ENCODE peak calls at places on chromosome 11, in six cellular contexts. One of them, this sample, is unnamed.

GRCh38 chr11:2885017-2885675 is 429 bp downstream of the CDKN1C start:
- DNase-seq in stimulated activated CD8-positive, alpha-beta memory T cell treated with anti-CD3 and anti-CD28 coated beads, Interleukin-15, amount 100 ng/mL, for 4 hours: no peak
- DNase-seq in HEK293T: peak
- DNase-seq in epithelial cell of proximal tubule: no peak
- DNase-seq in small intestine: peak
- DNase-seq in NCI-H510A treated with DMSO at 0.1 percent for 48 hours: no peak
- DNase-seq in this sample: peak

GRCh38 chr11:119758291-119758690 is 29.3 kb upstream of the NECTIN1 start:
- DNase-seq in stimulated activated CD8-positive, alpha-beta memory T cell treated with anti-CD3 and anti-CD28 coated beads, Interleukin-15, amount 100 ng/mL, for 4 hours: no peak
- DNase-seq in HEK293T: no peak
- DNase-seq in epithelial cell of proximal tubule: no peak
- DNase-seq in small intestine: no peak
- DNase-seq in NCI-H510A treated with DMSO at 0.1 percent for 48 hours: no peak
- DNase-seq in this sample: no peak

GRCh38 chr11:6693342-6694228 is 10.4 kb upstream of the MRPL17 start:
- DNase-seq in stimulated activated CD8-positive, alpha-beta memory T cell treated with anti-CD3 and anti-CD28 coated beads, Interleukin-15, amount 100 ng/mL, for 4 hours: no peak
- DNase-seq in HEK293T: no peak
- DNase-seq in epithelial cell of proximal tubule: peak
- DNase-seq in small intestine: no peak
- DNase-seq in NCI-H510A treated with DMSO at 0.1 percent for 48 hours: no peak
- DNase-seq in this sample: peak

GRCh38 chr11:128235958-128236357 is 351.4 kb downstream of the ETS1 start:
- DNase-seq in stimulated activated CD8-positive, alpha-beta memory T cell treated with anti-CD3 and anti-CD28 coated beads, Interleukin-15, amount 100 ng/mL, for 4 hours: no peak
- DNase-seq in HEK293T: no peak
- DNase-seq in epithelial cell of proximal tubule: no peak
- DNase-seq in small intestine: no peak
- DNase-seq in NCI-H510A treated with DMSO at 0.1 percent for 48 hours: peak
- DNase-seq in this sample: no peak

GRCh38 chr11:44319552-44320288 is 9.8 kb upstream of the ALX4 start:
- DNase-seq in stimulated activated CD8-positive, alpha-beta memory T cell treated with anti-CD3 and anti-CD28 coated beads, Interleukin-15, amount 100 ng/mL, for 4 hours: no peak
- DNase-seq in HEK293T: no peak
- DNase-seq in epithelial cell of proximal tubule: no peak
- DNase-seq in small intestine: no peak
- DNase-seq in NCI-H510A treated with DMSO at 0.1 percent for 48 hours: no peak
- DNase-seq in this sample: no peak

GRCh38 chr11:64876835-64877341 is 1.5 kb downstream of the EHD1 start:
- DNase-seq in stimulated activated CD8-positive, alpha-beta memory T cell treated with anti-CD3 and anti-CD28 coated beads, Interleukin-15, amount 100 ng/mL, for 4 hours: no peak
- DNase-seq in HEK293T: no peak
- DNase-seq in epithelial cell of proximal tubule: no peak
- DNase-seq in small intestine: peak
- DNase-seq in NCI-H510A treated with DMSO at 0.1 percent for 48 hours: no peak
- DNase-seq in this sample: peak

GRCh38 chr11:83292709-83293435 is 6.7 kb upstream of the CCDC90B start:
- DNase-seq in stimulated activated CD8-positive, alpha-beta memory T cell treated with anti-CD3 and anti-CD28 coated beads, Interleukin-15, amount 100 ng/mL, for 4 hours: no peak
- DNase-seq in HEK293T: peak
- DNase-seq in epithelial cell of proximal tubule: peak
- DNase-seq in small intestine: peak
- DNase-seq in NCI-H510A treated with DMSO at 0.1 percent for 48 hours: peak
- DNase-seq in this sample: peak

GRCh38 chr11:14358729-14359439 is at the start of gene RRAS2:
- DNase-seq in stimulated activated CD8-positive, alpha-beta memory T cell treated with anti-CD3 and anti-CD28 coated beads, Interleukin-15, amount 100 ng/mL, for 4 hours: peak
- DNase-seq in HEK293T: peak
- DNase-seq in epithelial cell of proximal tubule: no peak
- DNase-seq in small intestine: peak
- DNase-seq in NCI-H510A treated with DMSO at 0.1 percent for 48 hours: peak
- DNase-seq in this sample: peak

GRCh38 chr11:117887431-117888139 is 11.1 kb upstream of the FXYD6 start:
- DNase-seq in stimulated activated CD8-positive, alpha-beta memory T cell treated with anti-CD3 and anti-CD28 coated beads, Interleukin-15, amount 100 ng/mL, for 4 hours: no peak
- DNase-seq in HEK293T: no peak
- DNase-seq in epithelial cell of proximal tubule: no peak
- DNase-seq in small intestine: no peak
- DNase-seq in NCI-H510A treated with DMSO at 0.1 percent for 48 hours: peak
- DNase-seq in this sample: no peak

GRCh38 chr11:63882555-63883242 is 34.3 kb downstream of the RCOR2 start:
- DNase-seq in stimulated activated CD8-positive, alpha-beta memory T cell treated with anti-CD3 and anti-CD28 coated beads, Interleukin-15, amount 100 ng/mL, for 4 hours: no peak
- DNase-seq in HEK293T: no peak
- DNase-seq in epithelial cell of proximal tubule: no peak
- DNase-seq in small intestine: no peak
- DNase-seq in NCI-H510A treated with DMSO at 0.1 percent for 48 hours: no peak
- DNase-seq in this sample: no peak

GRCh38 chr11:536841-537621 is at the start of gene LRRC56:
- DNase-seq in stimulated activated CD8-positive, alpha-beta memory T cell treated with anti-CD3 and anti-CD28 coated beads, Interleukin-15, amount 100 ng/mL, for 4 hours: peak
- DNase-seq in HEK293T: no peak
- DNase-seq in epithelial cell of proximal tubule: no peak
- DNase-seq in small intestine: peak
- DNase-seq in NCI-H510A treated with DMSO at 0.1 percent for 48 hours: peak
- DNase-seq in this sample: peak

GRCh38 chr11:2558402-2558801 is 113.6 kb downstream of the KCNQ1 start:
- DNase-seq in stimulated activated CD8-positive, alpha-beta memory T cell treated with anti-CD3 and anti-CD28 coated beads, Interleukin-15, amount 100 ng/mL, for 4 hours: no peak
- DNase-seq in HEK293T: no peak
- DNase-seq in epithelial cell of proximal tubule: no peak
- DNase-seq in small intestine: no peak
- DNase-seq in NCI-H510A treated with DMSO at 0.1 percent for 48 hours: no peak
- DNase-seq in this sample: no peak

GRCh38 chr11:75311858-75312288 is 39.6 kb downstream of the ARRB1 start:
- DNase-seq in stimulated activated CD8-positive, alpha-beta memory T cell treated with anti-CD3 and anti-CD28 coated beads, Interleukin-15, amount 100 ng/mL, for 4 hours: no peak
- DNase-seq in HEK293T: peak
- DNase-seq in epithelial cell of proximal tubule: no peak
- DNase-seq in small intestine: peak
- DNase-seq in NCI-H510A treated with DMSO at 0.1 percent for 48 hours: peak
- DNase-seq in this sample: no peak

GRCh38 chr11:33723238-33723881 is 12.9 kb downstream of the CD59 start:
- DNase-seq in stimulated activated CD8-positive, alpha-beta memory T cell treated with anti-CD3 and anti-CD28 coated beads, Interleukin-15, amount 100 ng/mL, for 4 hours: no peak
- DNase-seq in HEK293T: no peak
- DNase-seq in epithelial cell of proximal tubule: peak
- DNase-seq in small intestine: no peak
- DNase-seq in NCI-H510A treated with DMSO at 0.1 percent for 48 hours: no peak
- DNase-seq in this sample: no peak